ENCODE peak calls at places on chromosomes 16 and 17, in five cellular contexts. M is GM04504; P is prostate gland; L is stimulated activated naive B cell treated with anti-CD40 and anti-IgM and Interleukin-4, amounts not matched to agents 10 μg/mL and 1 μg/mL and 100 μg/mL, for 72 hours; N is HTR-8/SVneo. Q is an unnamed sample.

GRCh38 chr16:29696881-29697331 is 17.9 kb downstream of the QPRT start:
- DNase-seq in M (no peak), P (no peak), L (no peak), N (no peak), Q (no peak)

GRCh38 chr17:74566132-74566753 is 1.1 kb downstream of the CD300H start:
- DNase-seq in M (no peak), P (no peak), L (no peak), N (peak), Q (no peak)

GRCh38 chr16:48810803-48811453 is 200.9 kb upstream of the N4BP1 start:
- DNase-seq in M (no peak), P (no peak), L (no peak), N (no peak), Q (no peak)

GRCh38 chr16:68447721-68448359 is 468 bp downstream of the SMPD3 start:
- DNase-seq in M (no peak), P (no peak), L (no peak), N (no peak), Q (no peak)

GRCh38 chr16:74449470-74449869 is 28.2 kb upstream of the CLEC18B start:
- DNase-seq in M (peak), P (no peak), L (no peak), N (peak), Q (no peak)

GRCh38 chr17:29145289-29146058 is 34.7 kb downstream of the MYO18A start:
- DNase-seq in M (peak), P (peak), L (peak), N (peak), Q (no peak)

GRCh38 chr17:81601525-81602120 is 35.3 kb downstream of the NPLOC4 start:
- DNase-seq in M (peak), P (peak), L (peak), N (peak), Q (peak)

GRCh38 chr16:6852643-6853042 is 480.0 kb upstream of the RBFOX1 start:
- DNase-seq in M (no peak), P (no peak), L (no peak), N (no peak), Q (no peak)

GRCh38 chr17:29210879-29211278 is 30.7 kb upstream of the MYO18A start:
- DNase-seq in M (no peak), P (no peak), L (no peak), N (no peak), Q (no peak)

GRCh38 chr17:36095992-36096391 is 6.0 kb upstream of the CCL3 start:
- DNase-seq in M (no peak), P (no peak), L (no peak), N (no peak), Q (peak)

GRCh38 chr17:73720187-73720834 is 76.1 kb upstream of the SDK2 start:
- DNase-seq in M (no peak), P (no peak), L (no peak), N (no peak), Q (no peak)

GRCh38 chr17:81539961-81540675 is 11.9 kb downstream of the FSCN2 start:
- DNase-seq in M (no peak), P (no peak), L (no peak), N (no peak), Q (no peak)

GRCh38 chr17:16361874-16362273 is 8.6 kb upstream of the CENPV start:
- DNase-seq in M (no peak), P (no peak), L (no peak), N (no peak), Q (no peak)

GRCh38 chr17:296906-297690 is 55.5 kb downstream of the RPH3AL start:
- DNase-seq in M (no peak), P (no peak), L (no peak), N (no peak), Q (no peak)

GRCh38 chr17:40980594-40980993 is 3.5 kb downstream of the KRT40 start:
- DNase-seq in M (peak), P (no peak), L (no peak), N (no peak), Q (no peak)

GRCh38 chr16:29824589-29825144 is 4.4 kb downstream of the MVP start:
- DNase-seq in M (no peak), P (no peak), L (no peak), N (no peak), Q (no peak)

GRCh38 chr17:15271731-15272130 is 6.6 kb upstream of the PMP22 start:
- DNase-seq in M (no peak), P (no peak), L (no peak), N (no peak), Q (no peak)

Q was measured in LNCaP clone FGC.